ENCODE peak calls at places on chromosomes 13 and 19, in five cellular contexts. P is HCT116, R is PC-3, H is K562, I is fibroblast of lung. D is an unnamed sample.

GRCh38 chr19:21020298-21021227 is at the start of gene ZNF430:
- DNase-seq in P (peak), R (peak), H (peak), I (peak), D (peak)

GRCh38 chr13:37645181-37645580 is 46.6 kb upstream of the POSTN start:
- DNase-seq in P (no peak), R (no peak), H (no peak), I (no peak), D (no peak)

GRCh38 chr13:23750383-23751121 is 138.6 kb downstream of the MIPEP start:
- DNase-seq in P (no peak), R (peak), H (no peak), I (peak), D (no peak)

GRCh38 chr19:33815410-33816340 is 19.0 kb downstream of the KCTD15 start:
- DNase-seq in P (no peak), R (peak), H (no peak), I (peak), D (no peak)

GRCh38 chr13:56349866-56350265 is 790.9 kb upstream of the PRR20A start:
- DNase-seq in P (no peak), R (no peak), H (no peak), I (no peak), D (no peak)

GRCh38 chr13:36158606-36159005 is 27.4 kb upstream of the DCLK1 start:
- DNase-seq in P (no peak), R (peak), H (no peak), I (peak), D (no peak)

GRCh38 chr13:79386125-79386822 is 19.8 kb downstream of the RBM26 start:
- DNase-seq in P (no peak), R (no peak), H (no peak), I (peak), D (no peak)

GRCh38 chr19:1776606-1777147 is 23.4 kb downstream of the ONECUT3 start:
- DNase-seq in P (no peak), R (no peak), H (no peak), I (no peak), D (no peak)

GRCh38 chr19:3983936-3984583 is 1.2 kb downstream of the EEF2 start:
- DNase-seq in P (no peak), R (peak), H (peak), I (peak), D (no peak)

GRCh38 chr13:76210262-76210661 is 574.1 kb downstream of the LMO7 start:
- DNase-seq in P (no peak), R (peak), H (no peak), I (peak), D (no peak)

GRCh38 chr19:23855676-23856075 is 59.0 kb upstream of the ZNF726 start:
- DNase-seq in P (no peak), R (no peak), H (no peak), I (no peak), D (no peak)

GRCh38 chr13:100751826-100752225 is 77.2 kb upstream of the TMTC4 start:
- DNase-seq in P (no peak), R (no peak), H (no peak), I (no peak), D (no peak)

GRCh38 chr13:34719060-34719875 is 222.8 kb upstream of the NBEA start:
- DNase-seq in P (no peak), R (no peak), H (no peak), I (peak), D (no peak)

GRCh38 chr13:109737046-109737573 is 49.3 kb downstream of the IRS2 start:
- DNase-seq in P (no peak), R (no peak), H (no peak), I (no peak), D (no peak)

GRCh38 chr13:105762096-105762495 is 773.4 kb downstream of the EFNB2 start:
- DNase-seq in P (no peak), R (no peak), H (no peak), I (no peak), D (no peak)

GRCh38 chr13:36819064-36819810 is at the start of gene RFXAP:
- DNase-seq in P (peak), R (peak), H (peak), I (peak), D (no peak)

GRCh38 chr13:75469087-75469486 is 12.9 kb downstream of the TBC1D4 start:
- DNase-seq in P (no peak), R (no peak), H (peak), I (no peak), D (no peak)

GRCh38 chr13:44768775-44769578 is 192.8 kb upstream of the TSC22D1 start:
- DNase-seq in P (no peak), R (peak), H (no peak), I (peak), D (no peak)

GRCh38 chr19:41993612-41994483 is at the start of gene ATP1A3:
- DNase-seq in P (peak), R (peak), H (peak), I (peak), D (no peak)

GRCh38 chr13:108102771-108103170 is 112.6 kb downstream of the LIG4 start:
- DNase-seq in P (no peak), R (peak), H (no peak), I (peak), D (no peak)

GRCh38 chr19:15986694-15987093 is 37.9 kb downstream of the OR10H4 start:
- DNase-seq in P (no peak), R (no peak), H (no peak), I (no peak), D (no peak)

DNA sequence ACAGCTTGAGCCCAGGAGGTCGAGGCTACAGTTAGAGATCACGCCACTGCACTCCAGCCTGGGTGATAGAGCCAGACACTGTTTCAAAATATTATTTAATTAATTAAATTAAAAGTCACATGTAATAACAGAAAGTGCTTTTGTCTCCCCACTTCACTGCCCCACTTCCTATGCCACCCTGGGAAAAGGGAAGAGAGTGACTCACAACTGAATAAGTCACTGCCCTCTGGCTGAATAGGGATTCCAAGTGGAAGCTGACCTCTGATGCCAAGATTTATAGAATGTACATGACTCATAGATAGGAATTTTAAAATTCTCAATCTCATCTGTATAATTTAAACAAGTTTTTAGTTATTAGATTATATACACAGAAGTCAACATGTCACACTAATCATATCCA is 22.2 kb upstream of the ERVV-1 start:
- DNase-seq in P (no peak), R (peak), H (no peak), I (peak), D (no peak)
- H3K27ac ChIP-seq in P (no peak), R (peak), H (no peak), I (no peak), D (no peak)

GRCh38 chr19:6498294-6499036 is 3.6 kb downstream of the TUBB4A start:
- DNase-seq in P (no peak), R (no peak), H (no peak), I (no peak), D (no peak)

GRCh38 chr19:6503407-6504201 is 1.5 kb upstream of the TUBB4A start:
- DNase-seq in P (no peak), R (no peak), H (no peak), I (no peak), D (no peak)

GRCh38 chr19:6500837-6501739 is 1.0 kb downstream of the TUBB4A start:
- DNase-seq in P (no peak), R (no peak), H (no peak), I (no peak), D (no peak)

GRCh38 chr19:6499052-6499790 is 2.9 kb downstream of the TUBB4A start:
- DNase-seq in P (no peak), R (no peak), H (no peak), I (no peak), D (no peak)

DNA sequence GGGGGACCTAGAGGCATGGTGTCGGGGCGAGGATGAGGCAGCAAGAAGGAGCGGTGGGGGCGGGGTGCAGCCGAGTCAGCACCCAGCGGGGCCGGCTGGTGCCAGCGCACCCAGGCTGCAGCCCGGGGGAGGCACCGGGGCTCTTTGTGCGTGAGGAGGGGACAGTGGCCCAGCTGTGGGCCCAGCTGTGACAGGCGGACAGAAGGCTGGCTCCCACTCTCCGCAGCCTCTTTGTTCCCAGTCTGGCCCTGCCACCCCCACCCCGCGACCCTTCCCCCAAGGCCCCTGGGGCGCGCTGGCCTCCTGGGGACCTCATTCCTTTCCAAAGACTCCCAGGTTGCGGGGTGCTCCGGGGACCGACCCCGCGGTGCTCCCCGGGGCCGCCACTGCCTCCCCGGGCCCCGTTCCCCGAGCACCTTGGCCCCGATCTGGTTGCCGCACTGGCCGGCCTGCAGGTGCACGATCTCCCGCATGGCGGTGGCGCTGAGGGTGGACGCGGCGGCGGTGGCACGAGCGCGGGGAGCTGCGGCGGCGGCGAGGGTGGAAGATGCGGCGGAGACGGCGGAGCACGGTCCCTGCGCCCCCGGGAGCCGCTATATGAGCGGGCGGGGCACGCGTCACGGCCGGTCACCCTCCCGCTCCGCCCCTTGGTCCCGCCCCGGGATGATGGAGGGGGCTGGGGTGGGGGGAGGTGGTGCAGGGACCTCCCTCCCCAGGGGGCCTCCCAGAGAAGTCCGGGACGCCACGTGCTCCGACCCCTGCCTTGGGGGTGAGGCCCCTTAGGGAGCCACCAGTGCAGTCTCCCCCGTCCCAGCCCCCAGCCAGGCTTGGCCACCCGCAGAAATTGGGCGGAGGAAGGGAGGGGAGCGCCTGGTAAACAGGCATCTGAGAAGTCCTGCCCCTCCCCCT is at the start of gene TUBB4A:
- DNase-seq in P (no peak), R (peak), H (peak), I (no peak), D (no peak)
- TF ChIP-seq EZH2 in P (no peak), R (no peak), H (no peak), I (no peak), D (no peak)

GRCh38 chr13:91358384-91358776 is 10.9 kb downstream of the MIR17HG start:
- DNase-seq in P (no peak), R (no peak), H (no peak), I (no peak), D (no peak)
- H3K27ac ChIP-seq in P (no peak), R (no peak), H (peak), I (no peak), D (peak)

GRCh38 chr13:70104481-70104880 is 3.1 kb upstream of the ATXN8OS start:
- DNase-seq in P (no peak), R (no peak), H (no peak), I (no peak), D (no peak)

GRCh38 chr13:70108276-70108845 is at the start of gene KLHL1:
- DNase-seq in P (no peak), R (no peak), H (no peak), I (no peak), D (no peak)

GRCh38 chr13:70107125-70107497 is 515 bp upstream of the ATXN8OS start:
- DNase-seq in P (no peak), R (no peak), H (no peak), I (no peak), D (no peak)

DNA sequence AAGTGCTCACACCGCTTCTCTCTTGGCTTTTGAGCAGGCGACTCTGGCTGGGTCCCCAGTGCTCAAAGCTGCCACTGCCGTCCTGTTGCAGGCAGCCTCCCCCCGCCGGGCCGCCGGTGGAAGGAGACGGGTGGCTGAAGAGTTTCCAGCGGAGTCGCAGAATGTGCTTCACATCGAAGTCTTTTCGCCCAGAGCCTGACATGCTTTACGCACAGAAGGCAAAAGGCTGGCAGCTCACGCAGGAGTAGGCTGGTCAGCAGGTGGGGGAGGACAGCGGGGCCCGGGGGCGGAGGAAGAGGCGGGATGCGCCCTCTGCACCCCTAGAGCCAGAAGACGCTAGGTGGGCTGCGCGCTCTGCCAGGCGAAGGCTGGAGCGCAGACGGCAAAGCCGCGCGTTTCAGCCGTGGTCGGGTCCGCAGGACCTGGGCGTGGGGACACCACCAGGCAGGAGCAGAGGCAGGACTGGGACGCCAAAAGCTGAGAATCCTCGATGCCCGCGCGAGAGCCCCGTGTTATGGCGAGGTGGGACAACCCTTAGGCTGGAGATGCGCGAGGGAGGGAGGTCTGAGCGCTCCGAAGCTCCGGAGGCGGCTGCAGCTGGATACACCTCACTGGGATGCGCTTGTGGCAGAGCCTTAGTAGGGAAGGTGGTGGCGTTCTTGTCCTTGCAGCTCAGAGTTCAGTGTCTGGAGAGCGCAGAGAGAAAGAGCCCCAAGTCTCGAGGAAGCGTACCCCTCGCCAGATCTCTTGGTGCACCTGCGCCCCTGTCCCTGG is at the start of gene ATXN8OS:
- DNase-seq in P (no peak), R (no peak), H (no peak), I (peak), D (no peak)
- TF ChIP-seq EZH2 in P (no peak), R (no peak), H (no peak), I (no peak), D (no peak)

GRCh38 chr19:13050274-13050673 is 52.4 kb downstream of the LYL1 start:
- DNase-seq in P (no peak), R (no peak), H (no peak), I (no peak), D (no peak)
- H3K27ac ChIP-seq in P (no peak), R (no peak), H (no peak), I (no peak), D (peak)

DNA sequence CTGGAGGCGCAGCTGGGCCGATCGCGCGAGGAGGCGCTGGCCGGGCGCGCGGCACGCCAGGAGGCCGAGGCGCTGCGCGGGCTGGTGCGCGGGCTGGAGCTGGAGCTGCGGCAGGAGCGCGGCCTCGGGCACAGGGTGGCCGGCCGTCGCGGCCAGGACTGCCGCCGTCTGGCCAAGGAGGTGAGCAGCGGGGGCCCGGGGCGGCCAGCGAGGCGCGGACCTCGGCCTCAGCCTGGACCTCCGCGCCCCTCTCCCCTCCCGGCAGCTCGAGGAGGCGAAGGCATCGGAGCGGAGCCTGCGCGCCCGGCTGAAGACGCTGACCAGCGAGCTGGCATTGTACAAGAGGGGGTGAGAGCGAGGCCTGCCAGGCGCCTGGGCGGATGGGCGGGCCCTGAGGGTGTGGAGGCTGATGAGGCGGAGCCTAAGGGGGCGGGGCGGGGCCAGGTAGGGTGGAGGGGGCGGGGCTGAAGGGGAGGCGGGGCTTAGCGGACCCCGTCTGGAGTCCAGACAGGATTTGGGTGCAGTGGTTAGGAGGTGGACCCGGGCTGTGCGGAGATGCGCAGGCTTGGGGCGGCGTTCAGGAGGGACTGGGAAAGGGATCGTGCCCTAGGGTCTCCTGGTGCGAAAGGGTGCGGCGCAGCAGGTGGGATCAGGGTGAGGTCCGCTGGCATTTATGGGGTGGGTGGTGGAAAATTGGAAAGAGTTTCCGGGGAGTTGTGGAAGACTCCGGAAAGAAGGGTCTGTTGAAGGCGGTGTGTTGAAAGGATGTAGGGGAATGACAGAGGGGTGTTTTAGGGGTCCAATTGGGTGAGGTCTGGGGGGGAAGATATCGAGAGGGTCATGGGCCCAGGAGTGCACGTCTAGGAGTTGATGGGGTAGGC is 7.5 kb downstream of the PGLYRP1 start:
- DNase-seq in P (no peak), R (no peak), H (peak), I (peak), D (no peak)
- TF ChIP-seq EZH2 in P (no peak), R (no peak), H (no peak), I (peak), D (no peak)

D was measured in SK-N-MC.